ENCODE peak calls at places on chromosomes 11 and 22, in ten cellular contexts. F, H, U, V, X, S, D, R, A and T are unnamed samples.
A peak's percentile ranks its signal among the peaks of the same experiment; 100 is the strongest.

GRCh38 chr11:78392854-78393253 is 24.8 kb downstream of the GAB2 start:
- DNase-seq in S (no peak), D (no peak), H (no peak), X (no peak), R (no peak), V (no peak), U (no peak), A (no peak), F (no peak), T (no peak)

GRCh38 chr11:123374622-123374968 is 55.5 kb upstream of the GRAMD1B start:
- DNase-seq in V (no peak), F (no peak), A (no peak), U (no peak), H (no peak), R (no peak), X (no peak), D (no peak), S (no peak), T (no peak)

GRCh38 chr22:33866521-33866920 is 53.8 kb downstream of the LARGE1 start:
- DNase-seq in R (no peak), U (no peak), D (no peak), F (no peak), S (no peak), V (no peak), A (no peak), H (no peak), X (no peak), T (no peak)

GRCh38 chr22:35299217-35299716 is 427 bp upstream of the TOM1 start:
- DNase-seq in A (no peak), D (peak; percentile 28), V (no peak), U (no peak), H (no peak), R (no peak), X (no peak), F (peak; percentile 34), S (no peak), T (no peak)

GRCh38 chr11:120128392-120129172 is 9.3 kb downstream of the TRIM29 start:
- DNase-seq in V (peak; percentile 68), D (no peak), U (no peak), S (no peak), H (peak; percentile 60), A (no peak), X (peak; percentile 58), F (no peak), R (no peak), T (no peak)

GRCh38 chr11:46895821-46896220 is 22.5 kb downstream of the LRP4 start:
- DNase-seq in X (no peak), S (no peak), D (no peak), V (no peak), R (no peak), U (no peak), F (no peak), A (no peak), H (no peak), T (peak; percentile 49)

GRCh38 chr22:47310601-47311000 is 548.2 kb downstream of the TBC1D22A start:
- DNase-seq in A (no peak), U (no peak), F (peak; percentile 5), S (no peak), V (no peak), X (no peak), H (peak; percentile 14), D (no peak), R (no peak), T (no peak)

GRCh38 chr11:68942090-68942620 is 38.5 kb downstream of the IGHMBP2 start:
- DNase-seq in A (no peak), S (no peak), R (no peak), X (no peak), F (no peak), U (no peak), D (no peak), H (no peak), V (no peak), T (no peak)

GRCh38 chr22:38881464-38881871 is 9.5 kb upstream of the CBX6 start:
- DNase-seq in A (no peak), X (no peak), V (peak; percentile 84), S (no peak), R (no peak), D (no peak), F (no peak), H (no peak), U (no peak), T (no peak)

GRCh38 chr11:63592975-63593395 is 21.2 kb downstream of the PLAAT3 start:
- DNase-seq in X (no peak), V (no peak), A (no peak), S (no peak), D (peak; percentile 16), F (peak; percentile 21), U (no peak), R (no peak), H (peak; percentile 62), T (no peak)

GRCh38 chr11:125929445-125930075 is 16.3 kb upstream of the VSIG10L2 start:
- DNase-seq in F (no peak), H (no peak), V (no peak), X (peak; percentile 56), A (no peak), S (no peak), D (no peak), U (no peak), R (no peak), T (no peak)

GRCh38 chr11:10305964-10306918 is 1.4 kb downstream of the ADM start:
- DNase-seq in U (no peak), F (no peak), A (no peak), V (no peak), H (peak; percentile 38), D (peak; percentile 37), X (no peak), S (no peak), R (no peak), T (no peak)

GRCh38 chr22:29580200-29580810 is 608 bp downstream of the NIPSNAP1 start:
- DNase-seq in U (peak; percentile 30), F (no peak), A (no peak), S (no peak), H (no peak), V (no peak), X (no peak), D (peak; percentile 16), R (no peak), T (no peak)

GRCh38 chr11:27331984-27332383 is 31.0 kb downstream of the CCDC34 start:
- DNase-seq in F (no peak), U (no peak), A (no peak), H (no peak), V (peak; percentile 16), X (no peak), R (no peak), S (no peak), D (no peak), T (no peak)

GRCh38 chr11:11521306-11522002 is 100.4 kb downstream of the GALNT18 start:
- DNase-seq in V (no peak), S (no peak), D (peak; percentile 24), R (no peak), A (no peak), U (no peak), X (no peak), H (no peak), F (no peak), T (no peak)

GRCh38 chr11:17382046-17382728 is 6.3 kb downstream of the KCNJ11 start:
- DNase-seq in F (no peak), H (no peak), D (no peak), A (no peak), S (no peak), U (no peak), R (no peak), V (peak; percentile 47), X (no peak), T (no peak)

GRCh38 chr11:12815931-12816494 is 141.8 kb downstream of the TEAD1 start:
- DNase-seq in F (no peak), A (no peak), H (no peak), S (no peak), X (no peak), R (no peak), V (no peak), U (no peak), D (no peak), T (no peak)

GRCh38 chr11:134132808-134133207 is 63.9 kb downstream of the JAM3 start:
- DNase-seq in R (no peak), A (no peak), F (no peak), D (no peak), H (no peak), V (no peak), U (no peak), S (no peak), X (no peak), T (no peak)

GRCh38 chr11:68369756-68370155 is 57.4 kb downstream of the LRP5 start:
- DNase-seq in U (no peak), H (no peak), F (no peak), R (no peak), V (no peak), X (no peak), D (no peak), S (no peak), A (no peak), T (no peak)

GRCh38 chr22:20141186-20142077 is 9.4 kb downstream of the CCDC188 start:
- DNase-seq in D (no peak), U (no peak), R (no peak), X (no peak), V (peak; percentile 67), A (no peak), H (no peak), F (peak; percentile 23), S (no peak), T (no peak)

GRCh38 chr11:121534131-121535093 is 81.6 kb upstream of the SORL1-AS1 start:
- DNase-seq in H (no peak), S (peak; percentile 50), V (peak; percentile 43), U (no peak), R (no peak), A (no peak), D (no peak), F (no peak), X (no peak), T (peak; percentile 26)

GRCh38 chr11:20443596-20443995 is 56.1 kb downstream of the PRMT3 start:
- DNase-seq in R (no peak), H (peak; percentile 38), U (no peak), V (no peak), S (no peak), D (no peak), X (no peak), F (peak; percentile 15), A (no peak), T (peak; percentile 22)

GRCh38 chr11:25593221-25593620 is 738.7 kb upstream of the ANO3 start:
- DNase-seq in A (no peak), V (no peak), U (no peak), D (no peak), H (no peak), S (no peak), R (no peak), F (no peak), X (no peak), T (no peak)

GRCh38 chr11:115676206-115676605 is 172.0 kb upstream of the CADM1 start:
- DNase-seq in S (no peak), U (no peak), H (no peak), A (no peak), V (no peak), D (no peak), F (no peak), R (no peak), X (no peak), T (no peak)

GRCh38 chr11:131656839-131657211 is 286.4 kb downstream of the NTM start:
- DNase-seq in X (no peak), U (no peak), H (no peak), D (no peak), S (no peak), A (no peak), V (no peak), R (no peak), F (no peak), T (no peak)

GRCh38 chr11:75230621-75231020 is 10.0 kb upstream of the TPBGL start:
- DNase-seq in U (no peak), R (no peak), D (no peak), A (no peak), F (no peak), V (no peak), H (no peak), X (no peak), S (no peak), T (no peak)

GRCh38 chr11:18046116-18046777 is at the start of gene TPH1:
- DNase-seq in X (no peak), S (no peak), A (no peak), H (no peak), R (peak; percentile 9), D (no peak), V (peak; percentile 18), U (no peak), F (no peak), T (no peak)

GRCh38 chr11:117826360-117826635 is 1.8 kb upstream of the FXYD2 start:
- DNase-seq in S (no peak), R (no peak), V (no peak), A (no peak), F (no peak), X (no peak), H (no peak), U (no peak), D (no peak), T (no peak)